ENCODE peak calls at places on chromosomes 16 and 17, in six cellular contexts. U is T47D; B is stimulated activated CD4-positive, alpha-beta T cell treated with anti-CD3 and anti-CD28 coated beads, Interleukin-2, amount 100 ng/mL, for 48 hours; D is T-helper 1 cell; Y is IMR-90; O is HTR-8/SVneo. J is an unnamed sample.
A peak's percentile ranks its signal among the peaks of the same experiment; 100 is the strongest.

GRCh38 chr17:13266596-13266995 is 248.8 kb upstream of the ELAC2 start:
- DNase-seq in U (no peak), B (no peak), D (no peak), O (no peak), Y (peak; percentile 16), J (no peak)

GRCh38 chr17:44360826-44361225 is 2.8 kb downstream of the FAM171A2 start:
- DNase-seq in D (no peak), Y (peak; percentile 68), B (no peak), U (no peak), O (no peak), J (no peak)

GRCh38 chr16:7871371-7871770 is 538.7 kb downstream of the RBFOX1 start:
- DNase-seq in O (no peak), U (no peak), B (no peak), D (no peak), Y (no peak), J (no peak)

GRCh38 chr17:77019955-77020379 is 120.8 kb upstream of the SEC14L1 start:
- DNase-seq in B (no peak), D (no peak), U (no peak), Y (no peak), O (peak; percentile 53), J (no peak)

GRCh38 chr17:79192503-79193500 is 118.2 kb downstream of the ENGASE start:
- DNase-seq in O (peak; percentile 64), U (peak; percentile 91), D (no peak), B (peak; percentile 31), Y (peak; percentile 11), J (peak; percentile 3)

GRCh38 chr17:66474810-66475497 is 172.5 kb downstream of the PRKCA start:
- DNase-seq in U (no peak), O (no peak), Y (no peak), D (no peak), B (no peak), J (no peak)

GRCh38 chr16:4345439-4346204 is 5.5 kb downstream of the PAM16 start:
- DNase-seq in B (no peak), U (no peak), D (no peak), Y (no peak), O (no peak), J (no peak)

GRCh38 chr17:47119746-47120520 is 69.2 kb downstream of the CDC27 start:
- DNase-seq in Y (peak; percentile 76), O (peak; percentile 32), B (no peak), U (no peak), D (no peak), J (no peak)

GRCh38 chr17:48026503-48027321 is 10.9 kb downstream of the COPZ2 start:
- DNase-seq in U (peak; percentile 76), B (peak; percentile 66), D (peak; percentile 51), O (peak; percentile 96), Y (peak; percentile 88), J (peak; percentile 26)

GRCh38 chr16:65306313-65306712 is 184.4 kb upstream of the CDH11 start:
- DNase-seq in Y (no peak), B (no peak), O (no peak), D (no peak), U (no peak), J (no peak)